ENCODE peak calls at places on chromosome 7, in nine cellular contexts. One of them, this sample, is unnamed.

GRCh38 chr7:138000081-138000701 is 1.7 kb downstream of the CREB3L2 start:
- DNase-seq in right lobe of liver: no peak
- DNase-seq in adrenal gland: peak
- DNase-seq in kidney epithelial cell: no peak
- DNase-seq in AG04450: peak
- DNase-seq in upper lobe of right lung: no peak
- DNase-seq in choroid plexus epithelial cell: peak
- DNase-seq in body of pancreas: peak
- DNase-seq in psoas muscle: peak
- DNase-seq in this sample: peak

GRCh38 chr7:83546586-83546985 is 102.4 kb downstream of the SEMA3E start:
- DNase-seq in right lobe of liver: no peak
- DNase-seq in adrenal gland: no peak
- DNase-seq in kidney epithelial cell: no peak
- DNase-seq in AG04450: no peak
- DNase-seq in upper lobe of right lung: no peak
- DNase-seq in choroid plexus epithelial cell: peak
- DNase-seq in body of pancreas: no peak
- DNase-seq in psoas muscle: no peak
- DNase-seq in this sample: no peak

GRCh38 chr7:121132940-121133339 is 144.4 kb downstream of the CPED1 start:
- DNase-seq in right lobe of liver: no peak
- DNase-seq in adrenal gland: no peak
- DNase-seq in kidney epithelial cell: no peak
- DNase-seq in AG04450: no peak
- DNase-seq in upper lobe of right lung: no peak
- DNase-seq in choroid plexus epithelial cell: no peak
- DNase-seq in body of pancreas: no peak
- DNase-seq in psoas muscle: no peak
- DNase-seq in this sample: no peak

GRCh38 chr7:46881507-46882127 is 700.3 kb downstream of the TNS3 start:
- DNase-seq in right lobe of liver: no peak
- DNase-seq in adrenal gland: no peak
- DNase-seq in kidney epithelial cell: no peak
- DNase-seq in AG04450: no peak
- DNase-seq in upper lobe of right lung: no peak
- DNase-seq in choroid plexus epithelial cell: peak
- DNase-seq in body of pancreas: no peak
- DNase-seq in psoas muscle: no peak
- DNase-seq in this sample: no peak

GRCh38 chr7:63789378-63790176 is 209.1 kb upstream of the ZNF722 start:
- DNase-seq in right lobe of liver: no peak
- DNase-seq in adrenal gland: no peak
- DNase-seq in kidney epithelial cell: no peak
- DNase-seq in AG04450: no peak
- DNase-seq in upper lobe of right lung: no peak
- DNase-seq in choroid plexus epithelial cell: no peak
- DNase-seq in body of pancreas: peak
- DNase-seq in psoas muscle: no peak
- DNase-seq in this sample: peak

GRCh38 chr7:25619963-25620799 is 391.9 kb upstream of the NPVF start:
- DNase-seq in right lobe of liver: no peak
- DNase-seq in adrenal gland: peak
- DNase-seq in kidney epithelial cell: no peak
- DNase-seq in AG04450: no peak
- DNase-seq in upper lobe of right lung: no peak
- DNase-seq in choroid plexus epithelial cell: peak
- DNase-seq in body of pancreas: peak
- DNase-seq in psoas muscle: no peak
- DNase-seq in this sample: peak

GRCh38 chr7:50475340-50475739 is 25.2 kb upstream of the FIGNL1 start:
- DNase-seq in right lobe of liver: no peak
- DNase-seq in adrenal gland: no peak
- DNase-seq in kidney epithelial cell: no peak
- DNase-seq in AG04450: no peak
- DNase-seq in upper lobe of right lung: no peak
- DNase-seq in choroid plexus epithelial cell: no peak
- DNase-seq in body of pancreas: peak
- DNase-seq in psoas muscle: no peak
- DNase-seq in this sample: no peak

GRCh38 chr7:134703781-134704180 is 57.1 kb downstream of the BPGM start:
- DNase-seq in right lobe of liver: peak
- DNase-seq in adrenal gland: no peak
- DNase-seq in kidney epithelial cell: no peak
- DNase-seq in AG04450: no peak
- DNase-seq in upper lobe of right lung: no peak
- DNase-seq in choroid plexus epithelial cell: peak
- DNase-seq in body of pancreas: peak
- DNase-seq in psoas muscle: no peak
- DNase-seq in this sample: no peak

GRCh38 chr7:151009340-151010001 is 14.8 kb downstream of the ATG9B start:
- DNase-seq in right lobe of liver: no peak
- DNase-seq in adrenal gland: no peak
- DNase-seq in kidney epithelial cell: no peak
- DNase-seq in AG04450: no peak
- DNase-seq in upper lobe of right lung: no peak
- DNase-seq in choroid plexus epithelial cell: no peak
- DNase-seq in body of pancreas: no peak
- DNase-seq in psoas muscle: no peak
- DNase-seq in this sample: no peak

GRCh38 chr7:80636709-80637108 is 1.7 kb upstream of the CD36 start:
- DNase-seq in right lobe of liver: no peak
- DNase-seq in adrenal gland: no peak
- DNase-seq in kidney epithelial cell: no peak
- DNase-seq in AG04450: no peak
- DNase-seq in upper lobe of right lung: no peak
- DNase-seq in choroid plexus epithelial cell: no peak
- DNase-seq in body of pancreas: no peak
- DNase-seq in psoas muscle: no peak
- DNase-seq in this sample: no peak

GRCh38 chr7:11369696-11370095 is 396.0 kb downstream of the PHF14 start:
- DNase-seq in right lobe of liver: no peak
- DNase-seq in adrenal gland: no peak
- DNase-seq in kidney epithelial cell: no peak
- DNase-seq in AG04450: no peak
- DNase-seq in upper lobe of right lung: no peak
- DNase-seq in choroid plexus epithelial cell: no peak
- DNase-seq in body of pancreas: no peak
- DNase-seq in psoas muscle: no peak
- DNase-seq in this sample: no peak
- TF ChIP-seq CTCF in right lobe of liver: no peak
- TF ChIP-seq CTCF in adrenal gland: no peak
- TF ChIP-seq CTCF in kidney epithelial cell: no peak
- TF ChIP-seq CTCF in AG04450: no peak
- TF ChIP-seq CTCF in upper lobe of right lung: no peak
- TF ChIP-seq CTCF in choroid plexus epithelial cell: no peak
- TF ChIP-seq CTCF in body of pancreas: no peak
- TF ChIP-seq CTCF in psoas muscle: no peak
- TF ChIP-seq CTCF in this sample: no peak

GRCh38 chr7:42142089-42142488 is 94.9 kb downstream of the GLI3 start:
- DNase-seq in right lobe of liver: no peak
- DNase-seq in adrenal gland: no peak
- DNase-seq in kidney epithelial cell: no peak
- DNase-seq in AG04450: no peak
- DNase-seq in upper lobe of right lung: no peak
- DNase-seq in choroid plexus epithelial cell: no peak
- DNase-seq in body of pancreas: no peak
- DNase-seq in psoas muscle: no peak
- DNase-seq in this sample: no peak

GRCh38 chr7:42145539-42145938 is 91.5 kb downstream of the GLI3 start:
- DNase-seq in right lobe of liver: no peak
- DNase-seq in adrenal gland: no peak
- DNase-seq in kidney epithelial cell: no peak
- DNase-seq in AG04450: no peak
- DNase-seq in upper lobe of right lung: no peak
- DNase-seq in choroid plexus epithelial cell: no peak
- DNase-seq in body of pancreas: no peak
- DNase-seq in psoas muscle: no peak
- DNase-seq in this sample: no peak

GRCh38 chr7:42144253-42145002 is 92.6 kb downstream of the GLI3 start:
- DNase-seq in right lobe of liver: no peak
- DNase-seq in adrenal gland: no peak
- DNase-seq in kidney epithelial cell: no peak
- DNase-seq in AG04450: no peak
- DNase-seq in upper lobe of right lung: no peak
- DNase-seq in choroid plexus epithelial cell: peak
- DNase-seq in body of pancreas: no peak
- DNase-seq in psoas muscle: no peak
- DNase-seq in this sample: no peak

GRCh38 chr7:42139751-42140150 is 97.3 kb downstream of the GLI3 start:
- DNase-seq in right lobe of liver: no peak
- DNase-seq in adrenal gland: no peak
- DNase-seq in kidney epithelial cell: no peak
- DNase-seq in AG04450: no peak
- DNase-seq in upper lobe of right lung: no peak
- DNase-seq in choroid plexus epithelial cell: no peak
- DNase-seq in body of pancreas: no peak
- DNase-seq in psoas muscle: no peak
- DNase-seq in this sample: no peak

GRCh38 chr7:42143605-42144252 is 93.3 kb downstream of the GLI3 start:
- DNase-seq in right lobe of liver: no peak
- DNase-seq in adrenal gland: no peak
- DNase-seq in kidney epithelial cell: no peak
- DNase-seq in AG04450: no peak
- DNase-seq in upper lobe of right lung: no peak
- DNase-seq in choroid plexus epithelial cell: peak
- DNase-seq in body of pancreas: no peak
- DNase-seq in psoas muscle: no peak
- DNase-seq in this sample: no peak
- TF ChIP-seq CTCF in right lobe of liver: no peak
- TF ChIP-seq CTCF in adrenal gland: no peak
- TF ChIP-seq CTCF in kidney epithelial cell: no peak
- TF ChIP-seq CTCF in AG04450: no peak
- TF ChIP-seq CTCF in upper lobe of right lung: no peak
- TF ChIP-seq CTCF in choroid plexus epithelial cell: no peak
- TF ChIP-seq CTCF in body of pancreas: no peak
- TF ChIP-seq CTCF in psoas muscle: no peak
- TF ChIP-seq CTCF in this sample: no peak

GRCh38 chr7:129501760-129502707 is at the start of gene SMKR1:
- DNase-seq in right lobe of liver: peak
- DNase-seq in adrenal gland: peak
- DNase-seq in kidney epithelial cell: no peak
- DNase-seq in AG04450: peak
- DNase-seq in upper lobe of right lung: peak
- DNase-seq in choroid plexus epithelial cell: peak
- DNase-seq in body of pancreas: peak
- DNase-seq in psoas muscle: peak
- DNase-seq in this sample: peak
- TF ChIP-seq CTCF in right lobe of liver: no peak
- TF ChIP-seq CTCF in adrenal gland: no peak
- TF ChIP-seq CTCF in kidney epithelial cell: no peak
- TF ChIP-seq CTCF in AG04450: no peak
- TF ChIP-seq CTCF in upper lobe of right lung: no peak
- TF ChIP-seq CTCF in choroid plexus epithelial cell: no peak
- TF ChIP-seq CTCF in body of pancreas: no peak
- TF ChIP-seq CTCF in psoas muscle: no peak
- TF ChIP-seq CTCF in this sample: no peak

GRCh38 chr7:140231779-140232491 is 55.2 kb upstream of the KDM7A start:
- DNase-seq in right lobe of liver: no peak
- DNase-seq in adrenal gland: no peak
- DNase-seq in kidney epithelial cell: no peak
- DNase-seq in AG04450: no peak
- DNase-seq in upper lobe of right lung: no peak
- DNase-seq in choroid plexus epithelial cell: no peak
- DNase-seq in body of pancreas: no peak
- DNase-seq in psoas muscle: no peak
- DNase-seq in this sample: no peak

GRCh38 chr7:140232959-140233649 is 56.3 kb upstream of the KDM7A start:
- DNase-seq in right lobe of liver: no peak
- DNase-seq in adrenal gland: no peak
- DNase-seq in kidney epithelial cell: no peak
- DNase-seq in AG04450: no peak
- DNase-seq in upper lobe of right lung: no peak
- DNase-seq in choroid plexus epithelial cell: no peak
- DNase-seq in body of pancreas: no peak
- DNase-seq in psoas muscle: no peak
- DNase-seq in this sample: no peak

GRCh38 chr7:140229591-140230516 is 53.1 kb upstream of the KDM7A start:
- DNase-seq in right lobe of liver: no peak
- DNase-seq in adrenal gland: no peak
- DNase-seq in kidney epithelial cell: no peak
- DNase-seq in AG04450: no peak
- DNase-seq in upper lobe of right lung: no peak
- DNase-seq in choroid plexus epithelial cell: no peak
- DNase-seq in body of pancreas: peak
- DNase-seq in psoas muscle: no peak
- DNase-seq in this sample: peak

GRCh38 chr7:140230517-140230861 is 53.7 kb upstream of the KDM7A start:
- DNase-seq in right lobe of liver: peak
- DNase-seq in adrenal gland: no peak
- DNase-seq in kidney epithelial cell: no peak
- DNase-seq in AG04450: no peak
- DNase-seq in upper lobe of right lung: peak
- DNase-seq in choroid plexus epithelial cell: no peak
- DNase-seq in body of pancreas: peak
- DNase-seq in psoas muscle: peak
- DNase-seq in this sample: peak

DNA sequence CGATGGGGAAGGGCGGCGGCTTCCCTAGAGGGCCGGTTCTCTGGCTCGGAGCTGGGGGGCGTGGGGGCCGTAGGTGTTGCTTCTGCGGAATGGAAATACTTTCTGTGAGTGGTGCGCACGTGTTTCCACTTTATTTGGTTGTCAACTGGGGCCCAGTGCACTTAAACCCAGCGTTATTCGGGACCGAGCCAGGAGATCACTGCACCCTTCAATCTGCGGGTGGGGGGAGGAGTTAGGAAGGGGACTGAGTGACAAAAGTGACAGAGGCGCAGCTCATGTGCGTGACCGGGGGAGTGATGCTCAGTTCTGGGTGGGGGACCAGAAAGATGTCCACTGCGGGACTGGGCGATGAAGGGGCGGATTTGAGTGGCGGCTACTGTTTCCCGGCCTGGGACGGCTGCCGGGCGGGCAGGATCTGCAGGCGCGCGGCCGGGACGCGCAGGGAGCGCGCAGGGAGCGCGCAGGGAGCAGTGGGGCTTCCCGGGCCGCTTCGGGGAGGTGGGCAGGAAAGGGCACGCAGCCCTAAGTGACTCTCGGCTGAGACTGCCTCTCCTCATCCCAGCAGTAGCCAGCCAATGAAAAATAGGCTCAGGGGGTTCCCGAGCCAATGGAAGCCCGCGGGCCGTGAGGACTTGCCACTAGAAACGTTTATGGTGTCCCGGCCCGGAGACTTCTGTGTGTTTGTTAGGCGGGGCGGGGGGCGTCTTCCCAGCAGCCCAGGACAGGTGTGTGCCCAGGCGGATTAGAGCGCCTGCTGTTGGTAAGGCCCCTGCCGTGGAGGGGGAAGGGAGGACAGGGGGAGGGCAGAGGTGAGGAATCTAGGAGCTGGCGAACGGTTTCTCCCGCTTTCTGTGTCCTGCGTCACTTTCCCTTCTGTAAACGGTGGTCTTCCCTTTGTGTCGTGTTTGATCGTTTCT is 54.3 kb upstream of the KDM7A start:
- DNase-seq in right lobe of liver: peak
- DNase-seq in adrenal gland: peak
- DNase-seq in kidney epithelial cell: no peak
- DNase-seq in AG04450: no peak
- DNase-seq in upper lobe of right lung: peak
- DNase-seq in choroid plexus epithelial cell: peak
- DNase-seq in body of pancreas: peak
- DNase-seq in psoas muscle: peak
- DNase-seq in this sample: peak
- TF ChIP-seq CTCF in right lobe of liver: no peak
- TF ChIP-seq CTCF in adrenal gland: no peak
- TF ChIP-seq CTCF in kidney epithelial cell: no peak
- TF ChIP-seq CTCF in AG04450: no peak
- TF ChIP-seq CTCF in upper lobe of right lung: no peak
- TF ChIP-seq CTCF in choroid plexus epithelial cell: no peak
- TF ChIP-seq CTCF in body of pancreas: no peak
- TF ChIP-seq CTCF in psoas muscle: no peak
- TF ChIP-seq CTCF in this sample: no peak

GRCh38 chr7:93861325-93861949 is 29.1 kb downstream of the TFPI2 start:
- DNase-seq in right lobe of liver: no peak
- DNase-seq in adrenal gland: no peak
- DNase-seq in kidney epithelial cell: no peak
- DNase-seq in AG04450: no peak
- DNase-seq in upper lobe of right lung: no peak
- DNase-seq in choroid plexus epithelial cell: no peak
- DNase-seq in body of pancreas: no peak
- DNase-seq in psoas muscle: no peak
- DNase-seq in this sample: no peak
- TF ChIP-seq CTCF in right lobe of liver: peak
- TF ChIP-seq CTCF in adrenal gland: no peak
- TF ChIP-seq CTCF in kidney epithelial cell: no peak
- TF ChIP-seq CTCF in AG04450: peak
- TF ChIP-seq CTCF in upper lobe of right lung: peak
- TF ChIP-seq CTCF in choroid plexus epithelial cell: peak
- TF ChIP-seq CTCF in body of pancreas: no peak
- TF ChIP-seq CTCF in psoas muscle: peak
- TF ChIP-seq CTCF in this sample: peak

This sample was measured in left ventricle myocardium inferior.